ENCODE peak calls at places on chromosomes 16 and 17, in five cellular contexts. Z is H9; O is CD8-positive, alpha-beta T cell; E is Calu3; L is ascending aorta. I is an unnamed sample.

GRCh38 chr16:47855431-47855830 is 300.4 kb downstream of the ABCC12 start:
- DNase-seq in L (no peak), O (no peak), E (no peak), Z (no peak), I (no peak)

GRCh38 chr17:57669671-57670529 is 75.2 kb downstream of the CCDC182 start:
- DNase-seq in O (no peak), E (no peak), L (no peak), Z (peak; percentile 20), I (no peak)

GRCh38 chr17:74658620-74659019 is 35.1 kb upstream of the CD300E start:
- DNase-seq in Z (no peak), L (no peak), E (no peak), O (no peak), I (no peak)

GRCh38 chr16:11188801-11189740 is 66.9 kb downstream of the SOCS1 start:
- DNase-seq in O (no peak), L (no peak), Z (no peak), E (no peak), I (no peak)

GRCh38 chr16:11913425-11914079 is 2.2 kb downstream of the GSPT1 start:
- DNase-seq in L (no peak), E (peak; percentile 12), O (peak; percentile 9), Z (no peak), I (no peak)

GRCh38 chr16:89695875-89696597 is 5.5 kb downstream of the SPATA2L start:
- DNase-seq in L (no peak), E (no peak), O (no peak), Z (no peak), I (no peak)

GRCh38 chr16:11835891-11836652 is 15.3 kb downstream of the RSL1D1 start:
- DNase-seq in E (no peak), L (no peak), Z (no peak), O (no peak), I (peak; percentile 30)

GRCh38 chr16:11405331-11406176 is 60.3 kb downstream of the RMI2 start:
- DNase-seq in O (peak; percentile 11), L (no peak), Z (peak; percentile 75), E (peak; percentile 70), I (no peak)

GRCh38 chr17:17096438-17097178 is 54.4 kb downstream of the MPRIP start:
- DNase-seq in L (no peak), O (no peak), E (peak; percentile 55), Z (no peak), I (no peak)

GRCh38 chr17:81851423-81851822 is 8.9 kb downstream of the P4HB start:
- DNase-seq in O (no peak), E (no peak), Z (no peak), L (no peak), I (no peak)

GRCh38 chr16:1542166-1542500 is 8.7 kb downstream of the TMEM204 start:
- DNase-seq in O (no peak), L (no peak), E (no peak), Z (no peak), I (no peak)

GRCh38 chr16:1541293-1542165 is 8.1 kb downstream of the TMEM204 start:
- DNase-seq in L (no peak), Z (no peak), E (no peak), O (no peak), I (no peak)

GRCh38 chr16:1545044-1545736 is 11.7 kb downstream of the TMEM204 start:
- DNase-seq in O (no peak), Z (no peak), E (no peak), L (no peak), I (no peak)

GRCh38 chr16:1542533-1542932 is 9.1 kb downstream of the TMEM204 start:
- DNase-seq in O (no peak), E (no peak), Z (no peak), L (no peak), I (no peak)

DNA sequence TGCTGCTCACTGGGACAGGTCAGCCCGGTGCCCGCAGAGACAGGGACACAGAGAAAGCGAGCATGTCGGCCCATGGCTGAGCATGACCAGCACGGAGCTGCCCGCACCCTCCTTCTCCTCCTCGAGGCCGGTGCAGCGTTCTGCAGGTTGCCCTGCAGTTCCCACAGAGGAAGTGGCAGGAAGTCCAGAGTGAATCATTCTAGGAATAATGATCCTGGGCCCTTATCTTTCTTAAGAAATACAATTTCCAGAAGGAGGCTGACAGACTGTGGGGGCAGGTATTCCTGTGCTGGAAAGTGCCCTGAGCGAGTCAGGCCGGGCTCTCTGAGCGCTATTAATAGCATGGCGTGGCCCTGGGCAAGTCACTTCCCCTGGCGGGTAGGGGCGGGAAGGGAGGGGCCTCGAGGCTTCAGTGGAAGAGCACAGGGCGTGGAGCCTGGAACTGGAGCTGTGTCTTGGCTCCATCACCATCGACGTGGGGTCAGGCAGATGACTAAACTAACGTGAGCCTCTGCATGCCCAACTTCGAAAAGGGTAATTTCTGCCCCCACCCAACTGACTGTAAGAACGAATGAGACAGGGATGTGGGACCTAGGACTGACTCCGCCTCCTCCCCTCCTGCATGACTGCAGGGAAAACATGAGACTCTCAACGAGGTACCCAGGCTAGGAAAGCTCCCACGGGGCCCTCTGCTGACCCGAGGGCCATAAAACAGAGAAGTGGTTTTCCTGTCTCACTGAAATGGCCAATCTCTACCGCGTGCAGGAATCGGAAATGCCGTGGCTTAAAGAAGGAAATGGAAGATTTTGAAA is 9.8 kb downstream of the TMEM204 start:
- DNase-seq in O (no peak), Z (peak; percentile 51), E (peak; percentile 45), L (peak; percentile 49), I (peak; percentile 28)
- TF ChIP-seq CTCF in O (no peak), Z (peak; percentile 27), E (no peak), L (no peak), I (peak; percentile 19)

GRCh38 chr16:65634833-65635232 is 513.0 kb upstream of the CDH11 start:
- DNase-seq in O (no peak), Z (no peak), L (no peak), E (no peak), I (no peak)

GRCh38 chr16:65634291-65634690 is 512.4 kb upstream of the CDH11 start:
- DNase-seq in Z (no peak), O (no peak), E (no peak), L (no peak), I (no peak)
- TF ChIP-seq CTCF in Z (peak; percentile 17), O (no peak), E (no peak), L (no peak), I (no peak)

GRCh38 chr17:76549215-76549518 is 9.3 kb downstream of the PRCD start:
- DNase-seq in E (no peak), Z (no peak), O (no peak), L (no peak), I (no peak)

GRCh38 chr17:76548378-76549214 is 8.8 kb downstream of the PRCD start:
- DNase-seq in L (no peak), E (no peak), O (no peak), Z (no peak), I (no peak)

GRCh38 chr17:76546556-76547182 is 6.8 kb downstream of the PRCD start:
- DNase-seq in O (no peak), Z (no peak), E (no peak), L (no peak), I (peak; percentile 84)

GRCh38 chr17:76547183-76547641 is 7.4 kb downstream of the PRCD start:
- DNase-seq in E (peak; percentile 72), O (peak; percentile 53), Z (peak; percentile 75), L (no peak), I (no peak)

DNA sequence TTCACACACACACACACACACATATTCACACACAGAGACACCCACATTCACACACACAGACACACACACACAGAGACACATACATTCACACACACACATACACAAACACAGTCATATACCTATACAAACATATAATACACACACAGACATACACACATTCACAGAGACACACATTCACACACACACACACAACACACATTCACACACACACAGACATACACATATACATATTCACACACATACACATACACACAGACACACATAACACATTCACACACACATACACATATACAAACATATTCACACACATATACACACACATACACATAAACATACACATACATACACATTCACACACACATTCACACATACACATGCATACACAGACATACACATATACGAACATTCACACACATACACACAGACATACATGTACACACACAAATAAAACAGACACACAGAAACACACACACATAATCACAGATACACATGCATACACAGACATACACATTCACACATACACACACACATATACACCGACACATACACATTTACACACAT is 7.9 kb downstream of the PRCD start:
- DNase-seq in Z (no peak), L (no peak), E (no peak), O (no peak), I (no peak)
- TF ChIP-seq CTCF in Z (no peak), L (no peak), E (peak; percentile 5), O (peak; percentile 10), I (no peak)

GRCh38 chr17:76136276-76137025 is 4.6 kb downstream of the FOXJ1 start:
- DNase-seq in L (no peak), O (no peak), Z (peak; percentile 82), E (no peak), I (no peak)
- TF ChIP-seq CTCF in L (no peak), O (no peak), Z (no peak), E (no peak), I (no peak)

DNA sequence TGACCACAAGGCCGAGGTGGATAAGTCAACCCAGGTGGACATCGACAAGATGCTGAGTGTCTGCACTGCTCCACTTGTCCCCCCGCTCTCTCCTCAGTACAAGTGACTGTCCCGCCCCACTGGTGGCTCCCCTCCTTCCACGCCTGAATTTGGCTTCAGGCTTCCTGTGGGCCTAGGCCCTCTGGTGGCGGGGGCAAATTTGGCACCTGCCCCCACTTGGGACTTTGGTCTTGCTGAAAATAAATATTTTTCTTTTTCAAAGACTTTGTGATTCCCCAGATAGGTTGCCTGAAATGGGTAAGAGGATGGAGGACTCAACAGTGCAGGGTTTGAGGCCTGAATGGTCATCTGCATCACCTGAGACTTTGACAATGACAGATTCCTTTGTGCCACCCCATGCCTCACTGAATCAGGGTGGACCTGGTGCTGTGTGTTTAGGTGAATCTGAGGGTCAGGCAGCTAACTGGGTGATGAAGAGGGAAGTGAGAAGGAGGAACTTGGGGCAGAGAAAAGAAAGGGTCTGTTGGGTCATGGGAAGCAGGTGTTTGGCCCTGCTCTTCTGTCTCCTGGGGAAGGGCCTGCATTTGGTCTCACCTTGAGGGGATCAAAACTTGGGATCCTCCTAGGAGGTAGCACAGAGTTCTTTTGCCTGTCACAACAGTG is 2.0 kb downstream of the C16orf86 start:
- DNase-seq in L (no peak), O (no peak), Z (no peak), E (no peak), I (no peak)
- TF ChIP-seq CTCF in L (no peak), O (no peak), Z (peak; percentile 19), E (peak; percentile 15), I (no peak)

DNA sequence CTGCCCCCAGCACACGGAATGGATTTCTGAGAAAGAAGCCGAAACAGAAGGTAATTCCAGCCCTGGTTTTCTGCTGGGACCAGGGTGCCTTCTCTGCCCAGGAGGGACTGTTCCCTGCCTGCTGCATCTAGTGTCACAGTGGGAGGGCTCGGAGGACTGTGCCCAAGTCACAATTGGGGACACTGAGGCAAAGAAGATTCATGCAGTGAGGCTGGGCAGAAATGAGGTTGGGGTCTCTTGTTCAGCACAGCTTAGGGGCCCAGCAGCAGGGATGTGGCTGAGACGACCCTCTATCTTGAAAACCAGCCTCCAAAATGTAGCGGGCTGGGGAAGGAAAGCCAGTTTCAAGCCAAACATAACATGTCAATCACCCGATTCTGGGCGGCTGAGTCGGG is 592 bp downstream of the IL21R start:
- DNase-seq in E (no peak), O (no peak), L (no peak), Z (no peak), I (no peak)
- TF ChIP-seq CTCF in E (no peak), O (no peak), L (no peak), Z (no peak), I (no peak)